ENCODE peak calls at places on chromosomes 5 and 9, in five cellular contexts. N, F, B, A and G are unnamed samples.

GRCh38 chr5:33074548-33074947 is 363.4 kb downstream of the NPR3 start:
- DNase-seq in A (no peak), F (no peak), N (no peak), B (peak; percentile 77), G (no peak)

GRCh38 chr5:60076746-60077145 is 183.2 kb upstream of the PDE4D start:
- DNase-seq in N (no peak), F (no peak), B (no peak), A (no peak), G (no peak)

GRCh38 chr5:146877178-146877681 is 1.3 kb downstream of the PPP2R2B start:
- DNase-seq in B (no peak), A (no peak), F (no peak), N (no peak), G (no peak)

GRCh38 chr5:151906246-151906645 is 18.4 kb downstream of the GLRA1 start:
- DNase-seq in F (no peak), A (no peak), B (peak; percentile 65), N (no peak), G (no peak)

GRCh38 chr5:139708877-139709586 is 60.9 kb downstream of the CXXC5 start:
- DNase-seq in B (peak; percentile 97), N (peak; percentile 65), A (peak; percentile 70), F (no peak), G (no peak)

GRCh38 chr9:14348241-14349140 is 34.5 kb upstream of the NFIB start:
- DNase-seq in A (peak; percentile 35), B (peak; percentile 31), N (no peak), F (no peak), G (no peak)

GRCh38 chr5:80192507-80193241 is 63.2 kb downstream of the SERINC5 start:
- DNase-seq in B (peak; percentile 48), F (no peak), A (no peak), N (no peak), G (no peak)

GRCh38 chr5:83900307-83900706 is 179.7 kb upstream of the HAPLN1 start:
- DNase-seq in A (no peak), F (no peak), B (no peak), N (no peak), G (no peak)

GRCh38 chr5:41863871-41864486 is 6.2 kb downstream of the OXCT1 start:
- DNase-seq in F (no peak), B (peak; percentile 73), A (no peak), N (no peak), G (no peak)

GRCh38 chr5:39650234-39650816 is 225.5 kb upstream of the DAB2 start:
- DNase-seq in N (no peak), B (peak; percentile 67), F (no peak), A (no peak), G (no peak)

GRCh38 chr5:1792842-1793266 is 6.8 kb downstream of the MRPL36 start:
- DNase-seq in B (peak; percentile 96), N (no peak), A (no peak), F (peak; percentile 71), G (no peak)

GRCh38 chr5:135212361-135213033 is 178.5 kb upstream of the PITX1 start:
- DNase-seq in B (no peak), A (no peak), N (no peak), F (no peak), G (no peak)

GRCh38 chr5:172789687-172790495 is 18.9 kb upstream of the DUSP1 start:
- DNase-seq in N (no peak), B (peak; percentile 90), F (no peak), A (no peak), G (no peak)

GRCh38 chr5:138803935-138804334 is 50.7 kb downstream of the CTNNA1 start:
- DNase-seq in F (no peak), B (no peak), A (no peak), N (no peak), G (no peak)

GRCh38 chr9:78584589-78584988 is 287.7 kb downstream of the PSAT1 start:
- DNase-seq in N (no peak), A (no peak), B (no peak), F (no peak), G (no peak)

GRCh38 chr9:13181652-13182051 is 97.8 kb downstream of the MPDZ start:
- DNase-seq in F (no peak), N (no peak), A (no peak), B (peak; percentile 55), G (no peak)

GRCh38 chr5:177378884-177379883 is 5.0 kb upstream of the SLC34A1 start:
- DNase-seq in A (no peak), B (peak; percentile 45), F (no peak), N (peak; percentile 22), G (no peak)

GRCh38 chr5:157186309-157187045 is 5.8 kb downstream of the ITK start:
- DNase-seq in F (no peak), A (no peak), B (no peak), N (no peak), G (no peak)

GRCh38 chr9:91255327-91255726 is 106.4 kb downstream of the AUH start:
- DNase-seq in N (no peak), F (peak; percentile 20), A (no peak), B (peak; percentile 6), G (peak; percentile 72)

GRCh38 chr9:1366300-1366699 is 316.1 kb downstream of the DMRT2 start:
- DNase-seq in F (no peak), N (no peak), A (no peak), B (no peak), G (no peak)

GRCh38 chr9:96459268-96460007 is 9.5 kb downstream of the HABP4 start:
- DNase-seq in B (peak; percentile 38), F (no peak), N (no peak), A (no peak), G (no peak)

GRCh38 chr9:117448066-117448465 is 33.2 kb upstream of the ASTN2 start:
- DNase-seq in N (no peak), A (no peak), B (peak; percentile 20), F (no peak), G (no peak)

GRCh38 chr9:34638138-34638445 is 505 bp upstream of the SIGMAR1 start:
- DNase-seq in B (no peak), A (no peak), F (no peak), N (no peak), G (no peak)

GRCh38 chr9:133739408-133740280 is 1.5 kb upstream of the SARDH start:
- DNase-seq in B (no peak), A (no peak), N (no peak), F (no peak), G (no peak)

GRCh38 chr5:172739385-172739784 is 31.6 kb downstream of the DUSP1 start:
- DNase-seq in A (no peak), N (no peak), F (no peak), B (no peak), G (no peak)

GRCh38 chr5:98839469-98840383 is 66.3 kb downstream of the RGMB start:
- DNase-seq in N (no peak), B (peak; percentile 42), F (no peak), A (no peak), G (no peak)

GRCh38 chr5:10913846-10914245 is 152.8 kb upstream of the DAP start:
- DNase-seq in A (no peak), B (peak; percentile 100), N (no peak), F (peak; percentile 17), G (peak; percentile 66)

GRCh38 chr9:130343445-130343918 is 77.9 kb downstream of the HMCN2 start:
- DNase-seq in A (no peak), F (no peak), N (no peak), B (no peak), G (no peak)